ENCODE peak calls at places on chromosome 2, in five cellular contexts. B is stomach; A is OCI-LY7; F is adrenal gland; J is CD8-positive, alpha-beta memory T cell. V is an unnamed sample. For H3K9me3, the result is how much of the 10 kb centered on the place peaks cover.

GRCh38 chr2:201223089-201224073 is 37.0 kb upstream of the CASP8 start:
- DNase-seq in B (no peak), A (no peak), F (no peak), J (no peak), V (no peak)

GRCh38 chr2:82837588-82838304 is 1621.3 kb downstream of the SUCLG1 start:
- DNase-seq in B (no peak), A (no peak), F (no peak), J (no peak), V (no peak)

GRCh38 chr2:187008111-187008510 is 159.1 kb upstream of the ZSWIM2 start:
- DNase-seq in B (no peak), A (no peak), F (no peak), J (no peak), V (no peak)

GRCh38 chr2:47174731-47175361 is 19.7 kb upstream of the STPG4 start:
- DNase-seq in B (peak), A (peak), F (peak), J (peak), V (peak)

GRCh38 chr2:74548285-74548918 is 5.3 kb downstream of the LOXL3 start:
- DNase-seq in B (no peak), A (no peak), F (peak), J (no peak), V (no peak)

GRCh38 chr2:226556050-226556449 is 243.6 kb downstream of the IRS1 start:
- DNase-seq in B (no peak), A (no peak), F (no peak), J (no peak), V (no peak)

GRCh38 chr2:239077260-239077659 is 229.4 kb downstream of the TWIST2 start:
- DNase-seq in B (no peak), A (no peak), F (no peak), J (no peak), V (no peak)

GRCh38 chr2:239772721-239773120 is 252.4 kb downstream of the NDUFA10 start:
- DNase-seq in B (peak), A (no peak), F (peak), J (no peak), V (no peak)

GRCh38 chr2:157077753-157078152 is 179.8 kb upstream of the GALNT5 start:
- DNase-seq in B (no peak), A (no peak), F (no peak), J (no peak), V (no peak)

GRCh38 chr2:240788482-240788881 is 31.5 kb downstream of the KIF1A start:
- DNase-seq in B (no peak), A (no peak), F (no peak), J (no peak), V (no peak)

GRCh38 chr2:79855264-79856006 is 342.6 kb downstream of the CTNNA2 start:
- DNase-seq in B (peak), A (no peak), F (no peak), J (no peak), V (no peak)

GRCh38 chr2:113978524-113979171 is 88.8 kb downstream of the ACTR3 start:
- DNase-seq in B (no peak), A (no peak), F (no peak), J (no peak), V (no peak)

GRCh38 chr2:18788590-18788989 is 199.2 kb upstream of the NT5C1B start:
- DNase-seq in B (no peak), A (no peak), F (peak), J (no peak), V (no peak)

GRCh38 chr2:84160461-84160860 is 298.6 kb downstream of the SUCLG1 start:
- DNase-seq in B (no peak), A (no peak), F (no peak), J (no peak), V (no peak)

GRCh38 chr2:54457326-54458023 is 1.3 kb downstream of the SPTBN1 start:
- DNase-seq in B (peak), A (peak), F (no peak), J (no peak), V (peak)

GRCh38 chr2:123419976-123420375 is 605.1 kb upstream of the CNTNAP5 start:
- DNase-seq in B (no peak), A (no peak), F (no peak), J (no peak), V (no peak)

DNA sequence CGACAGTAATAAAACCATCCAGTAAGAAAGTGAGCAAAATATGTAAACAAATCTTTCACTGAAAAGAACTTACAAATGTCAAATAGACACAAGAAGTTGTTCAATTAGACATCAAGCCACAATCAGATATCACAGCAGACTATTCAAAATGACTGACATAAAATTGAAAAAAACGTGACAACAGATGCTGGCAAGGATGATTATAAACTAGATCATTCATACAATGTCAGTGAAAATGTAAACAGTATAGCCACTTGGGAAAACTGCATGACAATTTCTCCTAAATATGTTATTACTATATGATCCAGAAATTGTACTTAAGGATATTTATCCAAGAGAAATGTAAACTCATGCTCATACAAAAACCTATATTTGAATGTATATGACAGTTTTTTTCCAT is 609.4 kb upstream of the CNTNAP5 start:
- DNase-seq in B (no peak), A (no peak), F (no peak), J (no peak), V (no peak)
- H3K9me3 ChIP-seq in B (under half), A (under half), F (under half), J (under half), V (under half)

GRCh38 chr2:119792907-119793312 is 33.2 kb downstream of the PTPN4 start:
- DNase-seq in B (no peak), A (no peak), F (no peak), J (no peak), V (no peak)
- H3K9me3 ChIP-seq in B (under half), A (half or more), F (under half), J (under half), V (under half)

DNA sequence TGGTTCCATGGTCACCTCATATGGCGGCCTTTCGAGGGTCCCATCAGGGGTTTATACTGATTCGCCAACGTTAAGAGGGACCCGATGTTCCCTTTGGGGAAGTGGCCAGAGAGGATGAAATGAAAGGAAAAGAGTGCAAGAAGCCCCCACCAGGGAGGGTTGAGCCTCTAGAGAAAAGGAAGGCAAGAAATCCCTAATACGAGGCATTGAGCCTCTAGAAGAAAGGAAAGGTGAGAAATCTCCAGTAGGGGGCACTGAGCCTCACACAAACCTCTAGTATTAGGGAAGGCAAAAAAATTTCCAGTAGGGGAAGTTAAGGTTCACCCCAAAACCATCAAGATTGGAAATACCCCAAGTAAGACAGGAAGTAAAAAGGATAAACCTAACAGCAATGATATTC is 9.8 kb upstream of the SAP130 start:
- DNase-seq in B (no peak), A (peak), F (no peak), J (no peak), V (no peak)
- H3K9me3 ChIP-seq in B (under half), A (under half), F (under half), J (under half), V (under half)

DNA sequence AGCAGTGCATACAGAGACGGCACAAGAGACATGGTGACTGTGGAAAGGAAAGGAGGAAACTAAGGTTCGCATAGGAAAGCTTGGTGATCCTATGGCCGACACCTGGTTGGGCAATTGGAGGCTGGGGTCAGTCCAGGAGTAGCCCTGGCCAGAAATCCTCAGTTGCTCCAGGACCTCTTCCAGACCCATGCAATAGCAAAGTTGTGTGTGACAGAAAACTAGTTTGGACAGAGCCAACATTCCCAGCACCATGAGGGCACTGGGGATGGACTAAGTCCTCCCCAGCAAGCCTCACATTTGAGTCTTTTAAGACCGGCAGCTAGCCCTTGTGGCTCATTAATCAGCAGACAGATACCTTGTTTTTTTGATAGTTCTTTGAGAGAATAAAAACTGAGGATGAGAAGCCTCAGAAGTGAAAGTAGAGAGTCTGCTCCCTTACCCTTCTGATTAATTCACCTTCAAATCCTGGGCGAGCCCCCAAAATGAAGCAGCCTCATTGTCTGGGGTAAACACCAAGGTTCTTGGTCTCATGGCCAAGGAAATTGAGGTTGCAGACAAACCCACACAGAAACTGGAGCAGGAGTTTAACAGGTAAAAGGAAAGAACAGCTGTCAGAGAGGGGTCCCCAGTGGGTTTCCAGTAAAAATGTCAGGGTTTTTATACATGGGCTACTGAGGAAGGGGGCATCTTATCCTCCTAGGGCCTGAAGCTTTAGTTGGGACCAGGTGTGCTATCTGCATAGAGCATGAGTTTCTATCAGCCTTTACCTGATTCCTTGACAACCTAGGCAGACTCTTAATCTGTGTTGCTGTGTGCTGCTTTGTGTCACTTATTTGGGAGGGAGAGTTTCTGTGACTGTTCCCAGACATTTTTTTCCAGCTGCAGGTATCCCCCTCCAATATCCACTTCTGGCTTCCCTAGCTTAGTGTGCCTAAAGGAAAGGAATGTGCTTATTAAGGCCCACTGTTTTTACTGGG is 39.1 kb downstream of the STK17B start:
- DNase-seq in B (no peak), A (peak), F (no peak), J (no peak), V (no peak)
- H3K9me3 ChIP-seq in B (under half), A (half or more), F (under half), J (under half), V (under half)

GRCh38 chr2:105840933-105841332 is 96.2 kb downstream of the NCK2 start:
- DNase-seq in B (no peak), A (no peak), F (no peak), J (no peak), V (no peak)
- H3K9me3 ChIP-seq in B (under half), A (under half), F (under half), J (under half), V (under half)

GRCh38 chr2:100722125-100722524 is 97.8 kb upstream of the NPAS2 start:
- DNase-seq in B (no peak), A (no peak), F (no peak), J (no peak), V (no peak)

GRCh38 chr2:100718065-100718570 is 101.8 kb upstream of the NPAS2 start:
- DNase-seq in B (no peak), A (no peak), F (no peak), J (no peak), V (no peak)

GRCh38 chr2:100726866-100727265 is 93.1 kb upstream of the NPAS2 start:
- DNase-seq in B (no peak), A (no peak), F (no peak), J (no peak), V (no peak)

GRCh38 chr2:100721693-100722092 is 98.2 kb upstream of the NPAS2 start:
- DNase-seq in B (no peak), A (no peak), F (no peak), J (no peak), V (no peak)
- H3K9me3 ChIP-seq in B (under half), A (under half), F (under half), J (under half), V (under half)

DNA sequence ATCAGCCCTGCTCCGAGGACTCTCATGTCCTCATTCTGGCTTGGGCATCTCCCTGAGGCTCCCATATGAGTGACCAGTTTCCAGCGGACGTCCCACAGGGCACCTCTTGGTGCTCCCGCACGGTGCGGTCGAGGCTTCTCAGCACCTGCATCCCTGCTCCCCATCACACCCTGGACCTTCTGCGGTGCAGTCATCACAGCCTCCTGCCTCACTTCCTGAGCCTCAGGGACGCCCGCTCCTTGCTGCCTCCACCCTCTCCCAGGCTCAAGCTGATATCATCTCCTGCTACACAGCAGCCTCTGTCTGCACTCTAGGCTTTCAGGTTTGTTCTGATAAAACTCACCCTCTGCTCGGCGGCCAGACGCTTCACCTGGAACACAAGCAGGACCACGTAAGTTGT is 185.0 kb downstream of the TMEM18 start:
- DNase-seq in B (no peak), A (no peak), F (no peak), J (no peak), V (no peak)
- H3K9me3 ChIP-seq in B (under half), A (under half), F (under half), J (under half), V (under half)